ENCODE peak calls at places on chromosomes 16 and 17, in seven cellular contexts. B is H1, M is IMR-90, D is mesenchymal stem cell, W is mesendoderm, V is neuronal stem cell, K is H9. H is an unnamed sample. For H3K4me1, the result is how much of the 10 kb centered on the place peaks cover.

GRCh38 chr16:81610144-81610842 is 165.7 kb downstream of the CMIP start:
- DNase-seq in M (peak), B (no peak), K (no peak), W (no peak), D (peak), V (no peak), H (no peak)

GRCh38 chr17:40540448-40540847 is 24.8 kb downstream of the CCR7 start:
- DNase-seq in B (no peak), K (no peak), D (no peak), W (peak), V (no peak), M (no peak), H (peak)

GRCh38 chr16:80027007-80027965 is 426.7 kb upstream of the MAF start:
- DNase-seq in D (peak), K (peak), M (peak), B (peak), V (no peak), W (peak), H (peak)

GRCh38 chr17:61002316-61002736 is 324.7 kb downstream of the BCAS3 start:
- DNase-seq in W (peak), M (peak), D (peak), V (no peak), K (no peak), B (no peak), H (peak)

GRCh38 chr16:72442381-72443158 is 270.6 kb upstream of the PMFBP1 start:
- DNase-seq in B (no peak), V (no peak), W (no peak), D (no peak), M (peak), K (no peak), H (no peak)

GRCh38 chr16:234468-235305 is at the start of gene FAM234A:
- DNase-seq in W (peak), K (peak), V (peak), M (peak), D (peak), B (peak), H (peak)

GRCh38 chr16:50640919-50641817 is 39.9 kb downstream of the SNX20 start:
- DNase-seq in M (no peak), V (no peak), B (no peak), D (no peak), K (no peak), W (no peak), H (no peak)

GRCh38 chr16:630815-631405 is at the start of gene WFIKKN1:
- DNase-seq in W (peak), V (peak), B (no peak), K (peak), M (no peak), D (no peak), H (no peak)

GRCh38 chr16:76265434-76266045 is 11.7 kb upstream of the CNTNAP4 start:
- DNase-seq in D (peak), V (no peak), M (peak), B (peak), K (peak), W (peak), H (peak)

GRCh38 chr17:67157732-67158639 is 87.0 kb downstream of the HELZ start:
- DNase-seq in D (peak), V (no peak), K (no peak), M (peak), B (no peak), W (peak), H (peak)

GRCh38 chr17:34619687-34620217 is 40.4 kb downstream of the TMEM132E start:
- DNase-seq in W (no peak), M (no peak), V (no peak), D (no peak), K (no peak), B (no peak), H (no peak)

GRCh38 chr17:64786337-64786736 is 124.2 kb upstream of the SMURF2 start:
- DNase-seq in K (no peak), W (no peak), B (no peak), D (no peak), V (no peak), M (no peak), H (no peak)

GRCh38 chr16:28873543-28874201 is 4.6 kb upstream of the ATP2A1 start:
- DNase-seq in D (peak), B (no peak), K (peak), W (no peak), M (no peak), V (no peak), H (no peak)

GRCh38 chr16:47477680-47478079 is 16.5 kb downstream of the PHKB start:
- DNase-seq in B (no peak), K (no peak), D (peak), W (no peak), V (no peak), M (peak), H (no peak)

GRCh38 chr17:17833664-17834357 is 3.0 kb downstream of the SREBF1 start:
- DNase-seq in V (no peak), B (no peak), K (no peak), D (no peak), M (no peak), W (no peak), H (no peak)
- H3K4me1 ChIP-seq in V (under half), B (under half), K (under half), D (under half), M (under half), W (under half), H (under half)

GRCh38 chr17:43570518-43570928 is 24.4 kb upstream of the ETV4 start:
- DNase-seq in B (no peak), V (no peak), M (peak), D (peak), W (no peak), K (no peak), H (no peak)

GRCh38 chr17:43564080-43564594 is 18.0 kb upstream of the ETV4 start:
- DNase-seq in B (no peak), M (no peak), D (no peak), K (no peak), V (no peak), W (no peak), H (no peak)

GRCh38 chr17:43572368-43572980 is 26.3 kb upstream of the ETV4 start:
- DNase-seq in D (no peak), V (no peak), M (peak), W (peak), K (no peak), B (no peak), H (peak)

GRCh38 chr17:43563262-43564079 is 17.3 kb upstream of the ETV4 start:
- DNase-seq in D (no peak), M (no peak), W (no peak), K (no peak), V (no peak), B (no peak), H (no peak)

DNA sequence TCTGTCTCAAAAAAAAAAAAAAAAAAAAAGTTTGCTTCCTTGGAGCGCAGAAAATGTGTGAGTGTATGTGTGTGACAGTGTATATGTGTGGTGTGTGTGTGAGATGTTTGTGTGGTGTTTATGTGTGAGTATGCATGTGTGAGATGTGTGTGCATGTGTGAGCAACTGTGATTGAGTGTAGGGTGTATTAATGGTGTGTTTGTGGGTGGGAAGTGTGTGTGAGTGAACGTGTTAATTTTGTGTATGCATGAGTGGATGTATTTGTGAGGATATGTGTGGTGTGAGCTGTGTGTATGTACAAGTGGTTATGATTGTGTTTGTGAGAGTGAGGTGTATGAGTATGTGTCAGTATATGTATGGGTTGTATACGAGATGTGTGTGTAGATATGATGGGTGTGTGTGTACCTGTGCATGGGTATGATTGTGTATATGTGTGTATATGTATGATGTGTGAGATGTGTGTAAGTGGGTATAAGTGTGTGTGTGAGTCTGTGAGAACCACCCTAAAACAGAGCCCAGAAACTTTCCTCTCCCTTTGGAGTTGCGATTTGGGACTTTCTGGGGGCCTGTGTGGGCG is 22.5 kb upstream of the ETV4 start:
- DNase-seq in W (no peak), V (no peak), B (no peak), M (no peak), D (no peak), K (no peak), H (no peak)
- H2BK120ac ChIP-seq in W (no peak), V (no peak), B (no peak), M (no peak), D (no peak), K (no peak), H (no peak)

DNA sequence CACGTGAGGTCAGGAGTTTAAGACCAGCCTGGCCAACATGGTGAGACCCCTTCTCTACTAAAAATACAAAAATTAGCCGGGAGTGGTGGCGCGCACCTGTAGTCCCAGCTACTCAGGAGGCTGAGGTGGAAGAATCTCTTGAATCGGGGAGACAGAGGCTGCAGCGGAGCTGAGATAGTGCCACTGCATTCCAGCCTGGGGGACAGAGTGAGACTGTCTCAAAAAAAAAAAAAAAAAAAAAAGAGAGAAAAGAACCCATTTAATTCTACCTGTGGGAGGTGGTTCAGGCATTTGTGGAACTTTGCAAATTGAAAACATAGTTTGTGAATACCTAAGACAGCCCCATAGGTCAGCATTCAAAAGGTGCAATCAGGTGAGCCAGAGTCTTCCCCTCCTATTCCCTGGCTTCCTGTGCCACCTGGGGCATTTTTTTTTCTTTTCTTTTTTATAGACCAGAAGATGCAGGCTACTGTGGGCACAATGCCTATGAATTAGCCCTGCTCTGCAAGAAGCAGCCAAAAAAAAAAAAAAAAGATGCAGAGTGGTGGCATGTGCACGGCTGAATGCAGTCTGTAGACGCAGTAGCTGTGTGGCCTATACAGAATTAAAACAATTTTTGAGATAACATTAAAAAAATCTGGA is 9.1 kb upstream of the SOCS3 start:
- DNase-seq in W (peak), K (peak), B (no peak), V (no peak), M (no peak), D (no peak), H (no peak)
- H3K4me1 ChIP-seq in W (under half), K (under half), B (half or more), V (half or more), M (under half), D (under half), H (half or more)

DNA sequence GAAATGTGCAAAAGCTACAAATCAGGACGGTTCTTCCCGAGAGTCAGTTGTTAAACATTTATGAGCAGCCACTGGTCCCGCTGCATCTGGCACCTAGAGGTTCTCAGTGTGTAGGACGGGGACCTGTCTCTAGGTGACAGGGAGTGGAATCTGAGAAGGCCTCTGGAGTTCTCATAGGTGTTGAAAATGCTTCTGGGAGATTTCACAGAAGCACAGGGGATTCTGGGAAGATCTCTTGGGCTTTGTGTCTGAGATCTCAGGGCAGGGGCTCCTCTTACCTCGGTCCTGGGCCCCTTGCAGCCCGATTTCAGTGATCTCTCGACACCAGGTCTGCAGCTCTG is 8.9 kb downstream of the ALOX15 start:
- DNase-seq in D (no peak), B (no peak), V (no peak), K (no peak), M (no peak), W (peak), H (no peak)
- H2BK120ac ChIP-seq in D (no peak), B (no peak), V (no peak), K (no peak), M (no peak), W (no peak), H (no peak)

DNA sequence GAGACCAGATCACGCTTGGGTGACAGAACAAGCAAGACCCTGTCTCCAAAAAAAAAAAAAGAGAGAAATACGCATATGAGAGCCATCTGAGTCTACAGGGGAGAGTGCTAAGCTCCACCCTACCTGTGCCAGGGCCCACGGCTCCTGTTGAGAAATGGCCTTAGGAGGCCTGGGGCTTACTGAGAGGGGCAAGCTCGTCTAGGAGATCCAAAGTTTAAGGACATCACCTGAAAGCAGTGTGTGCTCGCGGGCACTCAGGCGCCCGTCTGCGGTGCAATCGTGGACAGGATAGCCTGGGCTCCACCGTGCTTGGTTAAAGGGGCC is 14.5 kb upstream of the BAIAP2 start:
- DNase-seq in B (no peak), K (no peak), W (no peak), D (no peak), M (no peak), V (no peak), H (no peak)
- H3K4me1 ChIP-seq in B (under half), K (under half), W (under half), D (under half), M (under half), V (under half), H (under half)

GRCh38 chr16:7352114-7352513 is 19.5 kb downstream of the RBFOX1 start:
- DNase-seq in B (no peak), V (no peak), K (no peak), M (no peak), D (no peak), W (no peak), H (no peak)
- H2BK120ac ChIP-seq in B (no peak), V (no peak), K (no peak), M (no peak), D (no peak), W (no peak), H (no peak)

GRCh38 chr16:68264128-68265077 is at the start of gene SLC7A6:
- DNase-seq in B (no peak), V (peak), D (peak), W (peak), M (peak), K (peak), H (peak)

GRCh38 chr16:68267612-68268405 is 3.5 kb downstream of the SLC7A6 start:
- DNase-seq in W (peak), B (no peak), M (no peak), K (peak), V (no peak), D (no peak), H (no peak)

GRCh38 chr16:68259421-68259820 is 4.9 kb upstream of the SLC7A6 start:
- DNase-seq in K (no peak), B (no peak), M (peak), D (no peak), W (no peak), V (no peak), H (no peak)

GRCh38 chr16:68265078-68265925 is 976 bp downstream of the SLC7A6 start:
- DNase-seq in M (peak), D (peak), K (no peak), V (no peak), B (no peak), W (peak), H (peak)

DNA sequence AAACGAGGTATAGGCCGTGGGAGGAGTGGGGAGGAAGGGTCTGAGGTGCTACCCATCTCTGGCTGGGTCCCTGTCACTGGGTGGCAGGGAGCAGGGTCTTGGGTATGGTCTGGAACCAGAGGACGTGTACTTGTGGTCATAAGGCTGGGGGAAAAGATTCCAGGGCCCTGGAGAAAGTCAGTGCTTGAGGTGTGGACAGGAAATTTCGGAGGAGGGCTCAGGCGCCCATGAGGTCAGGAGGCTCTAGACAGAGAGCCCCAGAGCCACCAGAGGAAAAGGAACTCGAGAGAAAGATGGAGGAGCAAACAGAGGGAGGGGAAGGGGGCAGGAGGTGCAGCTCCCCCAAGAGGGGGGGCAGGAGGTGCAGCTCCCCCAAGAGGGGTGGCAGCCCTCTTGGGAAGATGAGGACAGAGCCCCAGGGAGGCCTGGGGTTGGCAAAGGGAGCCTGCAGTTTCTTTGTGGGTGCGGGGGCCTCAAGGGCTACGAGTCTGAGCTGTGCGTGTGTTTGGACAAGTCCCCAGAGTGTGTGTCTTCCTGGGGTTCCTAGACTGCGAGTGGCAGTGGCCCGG is 683 bp upstream of the SLC7A6 start:
- DNase-seq in W (no peak), D (no peak), M (no peak), V (no peak), K (no peak), B (no peak), H (no peak)
- H3K4me1 ChIP-seq in W (under half), D (under half), M (under half), V (under half), K (under half), B (under half), H (under half)

GRCh38 chr16:19963306-19963705 is 78.7 kb upstream of the GPRC5B start:
- DNase-seq in K (peak), V (no peak), M (no peak), D (no peak), B (no peak), W (no peak), H (no peak)

GRCh38 chr16:19959736-19960135 is 75.1 kb upstream of the GPRC5B start:
- DNase-seq in D (no peak), K (no peak), V (no peak), W (peak), M (no peak), B (no peak), H (no peak)

GRCh38 chr16:19960183-19960582 is 75.5 kb upstream of the GPRC5B start:
- DNase-seq in V (no peak), W (no peak), D (no peak), B (no peak), K (no peak), M (no peak), H (no peak)
- H2BK120ac ChIP-seq in V (no peak), W (no peak), D (no peak), B (no peak), K (no peak), M (no peak), H (no peak)